ENCODE peak calls at places on chromosomes 7 and 10, in ten cellular contexts. One of them, this sample, is unnamed.

GRCh38 chr7:87574630-87575029 is 26.1 kb downstream of the ABCB1 start:
- DNase-seq in nephron progenitor cell: no peak
- DNase-seq in HFFc6: peak
- DNase-seq in psoas muscle: no peak
- DNase-seq in brain microvascular endothelial cell: no peak
- DNase-seq in HL-60: no peak
- DNase-seq in CD4-positive, alpha-beta T cell: no peak
- DNase-seq in upper lobe of right lung: no peak
- DNase-seq in cardiac muscle cell: peak
- DNase-seq in RWPE1: peak
- DNase-seq in this sample: no peak

GRCh38 chr7:123663200-123663599 is 7.5 kb downstream of the LMOD2 start:
- DNase-seq in nephron progenitor cell: no peak
- DNase-seq in HL-60: no peak
- DNase-seq in brain microvascular endothelial cell: no peak
- DNase-seq in HFFc6: no peak
- DNase-seq in CD4-positive, alpha-beta T cell: no peak
- DNase-seq in cardiac muscle cell: no peak
- DNase-seq in RWPE1: no peak
- DNase-seq in upper lobe of right lung: no peak
- DNase-seq in psoas muscle: no peak
- DNase-seq in this sample: no peak

GRCh38 chr7:155913311-155913710 is 101.0 kb upstream of the SHH start:
- DNase-seq in RWPE1: no peak
- DNase-seq in brain microvascular endothelial cell: no peak
- DNase-seq in CD4-positive, alpha-beta T cell: no peak
- DNase-seq in HL-60: no peak
- DNase-seq in upper lobe of right lung: no peak
- DNase-seq in psoas muscle: no peak
- DNase-seq in cardiac muscle cell: no peak
- DNase-seq in nephron progenitor cell: no peak
- DNase-seq in HFFc6: no peak
- DNase-seq in this sample: no peak

GRCh38 chr10:34906021-34906965 is 91.2 kb upstream of the PARD3 start:
- DNase-seq in HFFc6: no peak
- DNase-seq in psoas muscle: no peak
- DNase-seq in upper lobe of right lung: no peak
- DNase-seq in nephron progenitor cell: peak
- DNase-seq in brain microvascular endothelial cell: peak
- DNase-seq in cardiac muscle cell: peak
- DNase-seq in RWPE1: peak
- DNase-seq in HL-60: no peak
- DNase-seq in CD4-positive, alpha-beta T cell: no peak
- DNase-seq in this sample: peak

GRCh38 chr7:28599411-28599810 is 187.1 kb downstream of the CREB5 start:
- DNase-seq in RWPE1: no peak
- DNase-seq in cardiac muscle cell: no peak
- DNase-seq in brain microvascular endothelial cell: no peak
- DNase-seq in psoas muscle: no peak
- DNase-seq in CD4-positive, alpha-beta T cell: no peak
- DNase-seq in HFFc6: no peak
- DNase-seq in upper lobe of right lung: no peak
- DNase-seq in nephron progenitor cell: no peak
- DNase-seq in HL-60: no peak
- DNase-seq in this sample: no peak

GRCh38 chr7:30815016-30815854 is 44.0 kb downstream of the MINDY4 start:
- DNase-seq in brain microvascular endothelial cell: no peak
- DNase-seq in HFFc6: no peak
- DNase-seq in nephron progenitor cell: no peak
- DNase-seq in cardiac muscle cell: peak
- DNase-seq in RWPE1: no peak
- DNase-seq in CD4-positive, alpha-beta T cell: no peak
- DNase-seq in HL-60: no peak
- DNase-seq in psoas muscle: peak
- DNase-seq in upper lobe of right lung: no peak
- DNase-seq in this sample: no peak

GRCh38 chr7:12879139-12879538 is 191.7 kb downstream of the ARL4A start:
- DNase-seq in psoas muscle: no peak
- DNase-seq in nephron progenitor cell: no peak
- DNase-seq in HFFc6: no peak
- DNase-seq in cardiac muscle cell: no peak
- DNase-seq in RWPE1: no peak
- DNase-seq in HL-60: no peak
- DNase-seq in upper lobe of right lung: no peak
- DNase-seq in brain microvascular endothelial cell: no peak
- DNase-seq in CD4-positive, alpha-beta T cell: no peak
- DNase-seq in this sample: no peak

GRCh38 chr7:91408388-91409154 is 144.3 kb downstream of the FZD1 start:
- DNase-seq in psoas muscle: no peak
- DNase-seq in RWPE1: no peak
- DNase-seq in HFFc6: no peak
- DNase-seq in HL-60: no peak
- DNase-seq in brain microvascular endothelial cell: peak
- DNase-seq in cardiac muscle cell: no peak
- DNase-seq in upper lobe of right lung: no peak
- DNase-seq in CD4-positive, alpha-beta T cell: no peak
- DNase-seq in nephron progenitor cell: no peak
- DNase-seq in this sample: no peak

GRCh38 chr7:100965051-100965722 is 4.2 kb upstream of the MUC12 start:
- DNase-seq in upper lobe of right lung: no peak
- DNase-seq in brain microvascular endothelial cell: no peak
- DNase-seq in CD4-positive, alpha-beta T cell: no peak
- DNase-seq in HFFc6: no peak
- DNase-seq in psoas muscle: no peak
- DNase-seq in RWPE1: no peak
- DNase-seq in HL-60: no peak
- DNase-seq in cardiac muscle cell: no peak
- DNase-seq in nephron progenitor cell: no peak
- DNase-seq in this sample: no peak

GRCh38 chr7:95999481-95999880 is 227.1 kb downstream of the DYNC1I1 start:
- DNase-seq in psoas muscle: no peak
- DNase-seq in RWPE1: no peak
- DNase-seq in cardiac muscle cell: no peak
- DNase-seq in HFFc6: no peak
- DNase-seq in brain microvascular endothelial cell: peak
- DNase-seq in nephron progenitor cell: no peak
- DNase-seq in upper lobe of right lung: no peak
- DNase-seq in HL-60: no peak
- DNase-seq in CD4-positive, alpha-beta T cell: no peak
- DNase-seq in this sample: no peak

GRCh38 chr7:96009162-96009561 is 236.8 kb downstream of the DYNC1I1 start:
- DNase-seq in nephron progenitor cell: no peak
- DNase-seq in CD4-positive, alpha-beta T cell: no peak
- DNase-seq in psoas muscle: no peak
- DNase-seq in RWPE1: no peak
- DNase-seq in brain microvascular endothelial cell: no peak
- DNase-seq in upper lobe of right lung: no peak
- DNase-seq in cardiac muscle cell: no peak
- DNase-seq in HFFc6: no peak
- DNase-seq in HL-60: no peak
- DNase-seq in this sample: no peak

GRCh38 chr7:96004598-96004997 is 232.2 kb downstream of the DYNC1I1 start:
- DNase-seq in psoas muscle: no peak
- DNase-seq in RWPE1: no peak
- DNase-seq in HL-60: no peak
- DNase-seq in brain microvascular endothelial cell: no peak
- DNase-seq in cardiac muscle cell: no peak
- DNase-seq in upper lobe of right lung: no peak
- DNase-seq in nephron progenitor cell: no peak
- DNase-seq in HFFc6: no peak
- DNase-seq in CD4-positive, alpha-beta T cell: no peak
- DNase-seq in this sample: no peak
- TF ChIP-seq CTCF in psoas muscle: no peak
- TF ChIP-seq CTCF in RWPE1: no peak
- TF ChIP-seq CTCF in HL-60: no peak
- TF ChIP-seq CTCF in brain microvascular endothelial cell: peak
- TF ChIP-seq CTCF in cardiac muscle cell: no peak
- TF ChIP-seq CTCF in upper lobe of right lung: peak
- TF ChIP-seq CTCF in nephron progenitor cell: no peak
- TF ChIP-seq CTCF in HFFc6: no peak
- TF ChIP-seq CTCF in CD4-positive, alpha-beta T cell: no peak
- TF ChIP-seq CTCF in this sample: no peak

GRCh38 chr10:1141701-1142100 is 85.5 kb downstream of the WDR37 start:
- DNase-seq in CD4-positive, alpha-beta T cell: no peak
- DNase-seq in nephron progenitor cell: no peak
- DNase-seq in cardiac muscle cell: no peak
- DNase-seq in HL-60: no peak
- DNase-seq in RWPE1: no peak
- DNase-seq in psoas muscle: no peak
- DNase-seq in brain microvascular endothelial cell: no peak
- DNase-seq in upper lobe of right lung: no peak
- DNase-seq in HFFc6: no peak
- DNase-seq in this sample: no peak

GRCh38 chr10:1141261-1141660 is 85.1 kb downstream of the WDR37 start:
- DNase-seq in CD4-positive, alpha-beta T cell: no peak
- DNase-seq in HL-60: no peak
- DNase-seq in brain microvascular endothelial cell: no peak
- DNase-seq in HFFc6: no peak
- DNase-seq in cardiac muscle cell: no peak
- DNase-seq in RWPE1: no peak
- DNase-seq in psoas muscle: no peak
- DNase-seq in upper lobe of right lung: no peak
- DNase-seq in nephron progenitor cell: no peak
- DNase-seq in this sample: no peak

GRCh38 chr10:1137499-1138163 is 81.4 kb downstream of the WDR37 start:
- DNase-seq in HFFc6: no peak
- DNase-seq in upper lobe of right lung: no peak
- DNase-seq in HL-60: no peak
- DNase-seq in brain microvascular endothelial cell: no peak
- DNase-seq in RWPE1: no peak
- DNase-seq in psoas muscle: no peak
- DNase-seq in CD4-positive, alpha-beta T cell: no peak
- DNase-seq in cardiac muscle cell: no peak
- DNase-seq in nephron progenitor cell: no peak
- DNase-seq in this sample: no peak

GRCh38 chr10:1138529-1138928 is 82.3 kb downstream of the WDR37 start:
- DNase-seq in HFFc6: no peak
- DNase-seq in CD4-positive, alpha-beta T cell: no peak
- DNase-seq in cardiac muscle cell: no peak
- DNase-seq in RWPE1: no peak
- DNase-seq in upper lobe of right lung: no peak
- DNase-seq in brain microvascular endothelial cell: no peak
- DNase-seq in nephron progenitor cell: no peak
- DNase-seq in psoas muscle: no peak
- DNase-seq in HL-60: no peak
- DNase-seq in this sample: no peak

DNA sequence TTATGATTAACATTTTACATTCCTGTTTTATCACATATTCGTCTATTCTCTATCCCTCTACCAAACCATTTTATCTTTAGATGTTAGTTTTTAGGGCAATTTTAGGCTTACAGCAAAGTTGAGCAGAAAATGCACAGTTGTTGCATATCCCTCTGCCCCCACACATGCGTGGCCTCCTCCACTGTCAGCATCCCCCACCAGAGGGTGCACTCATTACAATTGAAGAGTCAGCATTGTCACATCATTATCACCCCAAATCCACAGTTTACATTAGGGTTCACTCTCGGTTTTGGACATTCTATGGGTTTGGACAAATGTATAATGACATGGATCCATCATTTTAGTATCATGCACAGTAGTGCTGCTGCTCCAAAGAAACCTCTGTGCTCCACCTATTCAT is 86.4 kb downstream of the WDR37 start:
- DNase-seq in psoas muscle: no peak
- DNase-seq in HFFc6: no peak
- DNase-seq in brain microvascular endothelial cell: no peak
- DNase-seq in CD4-positive, alpha-beta T cell: no peak
- DNase-seq in RWPE1: no peak
- DNase-seq in HL-60: no peak
- DNase-seq in nephron progenitor cell: no peak
- DNase-seq in upper lobe of right lung: no peak
- DNase-seq in cardiac muscle cell: no peak
- DNase-seq in this sample: no peak
- TF ChIP-seq CTCF in psoas muscle: no peak
- TF ChIP-seq CTCF in HFFc6: peak
- TF ChIP-seq CTCF in brain microvascular endothelial cell: peak
- TF ChIP-seq CTCF in CD4-positive, alpha-beta T cell: no peak
- TF ChIP-seq CTCF in RWPE1: peak
- TF ChIP-seq CTCF in HL-60: no peak
- TF ChIP-seq CTCF in nephron progenitor cell: no peak
- TF ChIP-seq CTCF in upper lobe of right lung: no peak
- TF ChIP-seq CTCF in cardiac muscle cell: peak
- TF ChIP-seq CTCF in this sample: peak

GRCh38 chr10:90591629-90592028 is 266.2 kb downstream of the HTR7 start:
- DNase-seq in cardiac muscle cell: no peak
- DNase-seq in CD4-positive, alpha-beta T cell: no peak
- DNase-seq in brain microvascular endothelial cell: no peak
- DNase-seq in upper lobe of right lung: no peak
- DNase-seq in RWPE1: no peak
- DNase-seq in HFFc6: no peak
- DNase-seq in psoas muscle: no peak
- DNase-seq in nephron progenitor cell: no peak
- DNase-seq in HL-60: no peak
- DNase-seq in this sample: no peak
- TF ChIP-seq CTCF in cardiac muscle cell: no peak
- TF ChIP-seq CTCF in CD4-positive, alpha-beta T cell: no peak
- TF ChIP-seq CTCF in brain microvascular endothelial cell: no peak
- TF ChIP-seq CTCF in upper lobe of right lung: no peak
- TF ChIP-seq CTCF in RWPE1: no peak
- TF ChIP-seq CTCF in HFFc6: no peak
- TF ChIP-seq CTCF in psoas muscle: no peak
- TF ChIP-seq CTCF in nephron progenitor cell: no peak
- TF ChIP-seq CTCF in HL-60: no peak
- TF ChIP-seq CTCF in this sample: no peak

DNA sequence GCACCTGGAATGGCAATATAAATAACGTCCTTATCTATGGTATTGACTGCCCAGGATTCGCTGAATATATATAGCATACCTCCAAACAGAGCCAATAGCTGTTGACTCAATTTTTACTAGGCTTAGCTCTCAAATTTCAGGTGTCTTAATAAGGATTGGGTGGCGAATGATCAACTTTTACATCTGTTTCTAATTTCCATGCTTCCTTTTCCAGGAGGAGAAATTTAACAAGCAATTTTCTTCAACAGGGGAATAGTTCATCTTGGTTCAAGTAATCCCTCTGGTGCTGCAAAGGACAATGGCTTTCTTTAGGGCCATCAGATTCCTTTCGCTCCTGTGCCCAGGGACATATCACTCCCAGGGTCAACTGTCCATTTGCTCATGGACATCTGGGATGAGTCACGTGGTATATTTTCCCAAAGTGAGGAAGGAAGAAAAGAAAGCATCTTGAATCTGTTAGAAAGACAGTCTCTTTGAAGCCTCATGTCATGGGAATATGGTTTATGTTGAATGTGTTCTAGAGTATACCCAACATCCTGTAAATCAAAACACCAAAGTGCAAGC is 313.3 kb downstream of the FRMD4A start:
- DNase-seq in CD4-positive, alpha-beta T cell: no peak
- DNase-seq in psoas muscle: no peak
- DNase-seq in HL-60: no peak
- DNase-seq in RWPE1: no peak
- DNase-seq in nephron progenitor cell: no peak
- DNase-seq in upper lobe of right lung: no peak
- DNase-seq in cardiac muscle cell: no peak
- DNase-seq in brain microvascular endothelial cell: no peak
- DNase-seq in HFFc6: peak
- DNase-seq in this sample: no peak
- TF ChIP-seq CTCF in CD4-positive, alpha-beta T cell: no peak
- TF ChIP-seq CTCF in psoas muscle: no peak
- TF ChIP-seq CTCF in HL-60: no peak
- TF ChIP-seq CTCF in RWPE1: no peak
- TF ChIP-seq CTCF in nephron progenitor cell: no peak
- TF ChIP-seq CTCF in upper lobe of right lung: no peak
- TF ChIP-seq CTCF in cardiac muscle cell: no peak
- TF ChIP-seq CTCF in brain microvascular endothelial cell: no peak
- TF ChIP-seq CTCF in HFFc6: no peak
- TF ChIP-seq CTCF in this sample: no peak